ENCODE peak calls at places on chromosomes 1 and 21, in nine cellular contexts. K is GM23248, G is lung, D is esophagus muscularis mucosa, Y is fibroblast of lung, V is A673, X is A549, N is DND-41, U is tibial nerve. C is an unnamed sample. For H3K4me1, the result is how much of the 10 kb centered on the place peaks cover.

GRCh38 chr1:66563094-66563800 is 29.3 kb downstream of the SGIP1 start:
- DNase-seq in G (no peak), K (peak), V (no peak), D (no peak), U (no peak), Y (peak), N (no peak), X (peak), C (no peak)

GRCh38 chr1:231931846-231932454 is 305.4 kb downstream of the DISC1 start:
- DNase-seq in V (peak), Y (no peak), K (no peak), G (no peak), X (peak), U (no peak), D (peak), N (peak), C (peak)

GRCh38 chr1:52668711-52669110 is 29.4 kb downstream of the COA7 start:
- DNase-seq in N (no peak), G (no peak), X (no peak), Y (no peak), K (peak), V (no peak), D (no peak), U (no peak), C (no peak)

GRCh38 chr1:203335503-203335902 is 15.4 kb downstream of the FMOD start:
- DNase-seq in V (no peak), X (no peak), K (no peak), U (no peak), G (no peak), Y (no peak), D (no peak), N (no peak), C (no peak)

GRCh38 chr1:209597496-209597895 is 14.0 kb downstream of the CAMK1G start:
- DNase-seq in V (peak), X (no peak), D (no peak), K (no peak), N (no peak), G (no peak), U (no peak), Y (no peak), C (no peak)

GRCh38 chr1:233281711-233282581 is 13.6 kb downstream of the PCNX2 start:
- DNase-seq in Y (peak), D (peak), N (peak), X (no peak), V (no peak), K (peak), G (no peak), U (no peak), C (peak)

GRCh38 chr1:203656796-203657620 is 30.4 kb downstream of the ATP2B4 start:
- DNase-seq in Y (no peak), X (no peak), U (no peak), V (no peak), K (no peak), D (no peak), N (no peak), G (no peak), C (no peak)

GRCh38 chr1:194466706-194467105 is 1280.3 kb upstream of the B3GALT2 start:
- DNase-seq in K (no peak), D (no peak), Y (peak), N (no peak), V (peak), U (no peak), X (no peak), G (no peak), C (no peak)

GRCh38 chr1:56820755-56821461 is 1.7 kb upstream of the FYB2 start:
- DNase-seq in V (peak), U (peak), D (no peak), N (peak), G (peak), X (peak), Y (peak), K (peak), C (no peak)

GRCh38 chr1:161128591-161129420 is 3.7 kb downstream of the DEDD start:
- DNase-seq in U (no peak), X (no peak), K (no peak), G (no peak), N (no peak), D (no peak), Y (no peak), V (no peak), C (no peak)

GRCh38 chr1:37261129-37261528 is 213.3 kb upstream of the ZC3H12A start:
- DNase-seq in D (no peak), K (no peak), Y (no peak), U (no peak), G (no peak), N (no peak), X (no peak), V (no peak), C (no peak)

GRCh38 chr1:193058529-193059281 is 455 bp downstream of the UCHL5 start:
- DNase-seq in V (peak), K (peak), Y (peak), D (no peak), X (peak), U (no peak), N (peak), G (peak), C (peak)

GRCh38 chr1:53485478-53486394 is 26.5 kb downstream of the DMRTB1 start:
- DNase-seq in G (peak), X (peak), U (peak), V (peak), Y (peak), N (peak), K (peak), D (peak), C (peak)

GRCh38 chr1:25802915-25803314 is 2.9 kb downstream of the SELENON start:
- DNase-seq in K (no peak), V (no peak), U (no peak), D (no peak), Y (no peak), X (no peak), G (no peak), N (no peak), C (no peak)
- H3K4me1 ChIP-seq in K (under half), V (under half), U (under half), D (half or more), Y (under half), X (under half), G (under half), N (under half), C (under half)

GRCh38 chr21:16074950-16075489 is 345.2 kb downstream of the USP25 start:
- DNase-seq in G (no peak), D (no peak), X (no peak), N (no peak), U (no peak), K (no peak), Y (no peak), V (no peak), C (no peak)
- H3K4me3 ChIP-seq in G (no peak), D (no peak), X (no peak), N (no peak), U (no peak), K (no peak), Y (no peak), V (no peak), C (no peak)

GRCh38 chr1:9008236-9008635 is 18.0 kb downstream of the SLC2A7 start:
- DNase-seq in K (no peak), X (no peak), V (no peak), G (no peak), N (no peak), U (no peak), D (no peak), Y (no peak), C (no peak)
- H3K4me1 ChIP-seq in K (under half), X (under half), V (under half), G (under half), N (under half), U (under half), D (under half), Y (under half), C (under half)

GRCh38 chr1:23343246-23344110 is 606 bp downstream of the HNRNPR start:
- DNase-seq in U (no peak), X (peak), N (peak), V (peak), Y (peak), G (no peak), D (no peak), K (peak), C (peak)
- H3K4me3 ChIP-seq in U (peak), X (peak), N (peak), V (peak), Y (peak), G (peak), D (peak), K (peak), C (peak)

DNA sequence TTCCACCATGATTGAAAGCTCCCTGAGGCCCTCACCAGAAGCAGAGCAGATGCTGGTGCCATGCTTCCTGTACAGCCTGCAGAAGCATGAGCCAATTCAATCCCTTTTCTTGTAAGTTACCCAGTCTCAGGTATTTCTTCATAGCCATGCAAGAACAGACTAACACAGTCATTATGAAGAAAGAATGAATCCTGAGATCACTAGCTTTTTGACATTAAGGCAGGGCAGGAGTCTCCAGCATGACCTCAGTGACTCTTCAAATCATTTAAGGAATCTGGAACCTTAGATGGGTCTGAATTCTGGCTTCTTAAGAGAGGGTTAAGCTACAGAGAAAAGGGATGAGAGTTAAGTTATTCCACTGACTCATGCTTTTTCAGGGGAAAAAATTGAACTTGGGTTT is 79.0 kb downstream of the PTPN14 start:
- DNase-seq in K (peak), N (no peak), Y (no peak), X (peak), G (no peak), U (no peak), V (no peak), D (no peak), C (no peak)
- H3K4me1 ChIP-seq in K (half or more), N (under half), Y (under half), X (half or more), G (under half), U (under half), V (half or more), D (under half), C (under half)

GRCh38 chr1:178581351-178581951 is 68.5 kb downstream of the TEX35 start:
- DNase-seq in N (no peak), G (no peak), U (no peak), K (no peak), Y (no peak), V (no peak), X (no peak), D (no peak), C (no peak)
- H3K4me3 ChIP-seq in N (no peak), G (no peak), U (no peak), K (no peak), Y (no peak), V (no peak), X (no peak), D (no peak), C (no peak)

GRCh38 chr1:27108588-27108987 is 46.3 kb downstream of the SLC9A1 start:
- DNase-seq in U (no peak), N (no peak), D (no peak), X (no peak), G (no peak), V (no peak), Y (no peak), K (no peak), C (no peak)
- H3K4me1 ChIP-seq in U (under half), N (under half), D (under half), X (under half), G (under half), V (under half), Y (under half), K (under half), C (under half)